ENCODE peak calls at places on chromosome 7, in five cellular contexts. G, H, F, I and Z are unnamed samples.

GRCh38 chr7:155466142-155466813 is 8.3 kb downstream of the EN2 start:
- DNase-seq in G (no peak), I (no peak), F (no peak), H (no peak), Z (no peak)

GRCh38 chr7:18320971-18321567 is 174.5 kb upstream of the HDAC9 start:
- DNase-seq in G (peak; percentile 53), I (peak; percentile 74), H (peak; percentile 43), F (peak; percentile 58), Z (peak; percentile 2)

GRCh38 chr7:98021588-98022351 is 31.8 kb upstream of the OCM2 start:
- DNase-seq in G (peak; percentile 80), I (peak; percentile 66), H (peak; percentile 72), F (peak; percentile 37), Z (peak; percentile 69)

GRCh38 chr7:134140889-134141867 is 14.0 kb downstream of the LRGUK start:
- DNase-seq in G (peak; percentile 40), F (peak; percentile 51), I (peak; percentile 62), H (peak; percentile 37), Z (peak; percentile 12)

GRCh38 chr7:150409300-150410030 is 30.3 kb downstream of the ZNF775 start:
- DNase-seq in G (no peak), F (no peak), I (no peak), H (no peak), Z (no peak)

GRCh38 chr7:36066021-36066664 is 86.9 kb upstream of the EEPD1 start:
- DNase-seq in G (no peak), H (no peak), I (no peak), F (no peak), Z (no peak)

GRCh38 chr7:142303650-142304049 is 45.8 kb upstream of the PRSS58 start:
- DNase-seq in G (no peak), F (no peak), H (no peak), I (peak; percentile 37), Z (no peak)

GRCh38 chr7:130891254-130892094 is 157.5 kb upstream of the KLF14 start:
- DNase-seq in H (no peak), G (no peak), F (peak; percentile 96), I (peak; percentile 92), Z (no peak)

GRCh38 chr7:63900394-63901203 is 98.0 kb upstream of the ZNF722 start:
- DNase-seq in G (peak; percentile 93), I (no peak), F (no peak), H (peak; percentile 95), Z (peak; percentile 62)

GRCh38 chr7:101185258-101185839 is 5.3 kb upstream of the NAT16 start:
- DNase-seq in I (peak; percentile 66), G (peak; percentile 85), H (no peak), F (peak; percentile 55), Z (no peak)

GRCh38 chr7:47988496-47989386 is 9.3 kb upstream of the HUS1 start:
- DNase-seq in G (peak; percentile 23), I (peak; percentile 56), H (no peak), F (peak; percentile 5), Z (no peak)

GRCh38 chr7:155811895-155812761 is at the start of gene SHH:
- DNase-seq in I (no peak), F (peak; percentile 33), H (no peak), G (peak; percentile 54), Z (no peak)

GRCh38 chr7:139739863-139740597 is 37.8 kb downstream of the HIPK2 start:
- DNase-seq in I (no peak), F (no peak), G (no peak), H (peak; percentile 89), Z (no peak)

GRCh38 chr7:41978858-41979257 is 258.2 kb downstream of the GLI3 start:
- DNase-seq in I (no peak), G (no peak), F (no peak), H (no peak), Z (no peak)

GRCh38 chr7:103031781-103032180 is 42.8 kb downstream of the FBXL13 start:
- DNase-seq in F (peak; percentile 38), I (peak; percentile 34), H (no peak), G (no peak), Z (no peak)

GRCh38 chr7:69723663-69724062 is 125.4 kb downstream of the AUTS2 start:
- DNase-seq in H (no peak), F (no peak), I (no peak), G (no peak), Z (no peak)

GRCh38 chr7:123538189-123538714 is 3.9 kb upstream of the IQUB start:
- DNase-seq in H (no peak), F (peak; percentile 90), G (no peak), I (peak; percentile 87), Z (no peak)

GRCh38 chr7:89796481-89796880 is 357.8 kb upstream of the STEAP1 start:
- DNase-seq in I (no peak), F (no peak), H (no peak), G (no peak), Z (no peak)

GRCh38 chr7:116583653-116584052 is 58.8 kb downstream of the CAV1 start:
- DNase-seq in G (no peak), I (peak; percentile 26), F (no peak), H (no peak), Z (no peak)

GRCh38 chr7:40775877-40776276 is 641.1 kb downstream of the SUGCT start:
- DNase-seq in I (no peak), G (no peak), H (no peak), F (no peak), Z (no peak)

GRCh38 chr7:113202282-113202681 is 83.9 kb upstream of the SMIM30 start:
- DNase-seq in F (no peak), I (no peak), G (no peak), H (no peak), Z (no peak)

GRCh38 chr7:55170335-55170734 is 151.5 kb downstream of the EGFR start:
- DNase-seq in H (no peak), G (no peak), F (no peak), I (no peak), Z (no peak)

GRCh38 chr7:135747366-135747765 is 1.2 kb downstream of the FAM180A start:
- DNase-seq in H (no peak), F (no peak), I (no peak), G (no peak), Z (no peak)

GRCh38 chr7:141359740-141360413 is 191.3 kb upstream of the AGK start:
- DNase-seq in F (no peak), G (no peak), I (peak; percentile 11), H (no peak), Z (no peak)

GRCh38 chr7:78345979-78346378 is 547.4 kb downstream of the PHTF2 start:
- DNase-seq in H (peak; percentile 26), F (peak; percentile 34), G (no peak), I (no peak), Z (no peak)

GRCh38 chr7:100465702-100466311 is 1.7 kb upstream of the SPACDR start:
- DNase-seq in G (peak; percentile 88), F (peak; percentile 71), I (peak; percentile 75), H (peak; percentile 86), Z (no peak)

GRCh38 chr7:131124867-131125266 is 202.8 kb upstream of the MKLN1 start:
- DNase-seq in H (no peak), F (no peak), I (no peak), G (no peak), Z (no peak)

GRCh38 chr7:92763636-92764423 is 72.5 kb downstream of the CDK6 start:
- DNase-seq in H (no peak), F (peak; percentile 81), G (peak; percentile 78), I (peak; percentile 90), Z (no peak)

GRCh38 chr7:1761097-1761496 is 91.0 kb downstream of the ELFN1 start:
- DNase-seq in F (no peak), H (no peak), G (no peak), I (no peak), Z (no peak)

GRCh38 chr7:22572937-22573336 is 72.9 kb upstream of the STEAP1B start:
- DNase-seq in I (peak; percentile 100), H (no peak), G (no peak), F (peak; percentile 81), Z (no peak)

GRCh38 chr7:119996634-119997033 is 276.3 kb upstream of the KCND2 start:
- DNase-seq in H (no peak), G (no peak), F (peak; percentile 58), I (peak; percentile 1), Z (no peak)

GRCh38 chr7:128137096-128137655 is 103.9 kb upstream of the LEP start:
- DNase-seq in I (peak; percentile 81), F (peak; percentile 58), H (no peak), G (peak; percentile 60), Z (no peak)

GRCh38 chr7:127782550-127783266 is 130.7 kb downstream of the SND1 start:
- DNase-seq in H (no peak), I (peak; percentile 15), F (peak; percentile 38), G (no peak), Z (no peak)

GRCh38 chr7:6403907-6404306 is 43.8 kb downstream of the DAGLB start:
- DNase-seq in G (no peak), F (no peak), H (no peak), I (no peak), Z (no peak)

GRCh38 chr7:143395187-143396149 is 13.2 kb downstream of the EPHA1 start:
- DNase-seq in G (no peak), F (no peak), H (no peak), I (peak; percentile 36), Z (no peak)